ENCODE peak calls at places on chromosomes 5 and 9, in nine cellular contexts. Q, R, S, Z, H, N, A, M and C are unnamed samples.

GRCh38 chr5:142151436-142152382 is 43.1 kb downstream of the NDFIP1 start:
- DNase-seq in H (peak; percentile 76), R (no peak), Q (peak; percentile 79), S (peak; percentile 74), M (no peak), A (no peak), Z (peak; percentile 37), N (peak; percentile 91), C (peak; percentile 41)

GRCh38 chr9:135581636-135582426 is 20.3 kb downstream of the PAEP start:
- DNase-seq in N (no peak), A (no peak), Z (no peak), Q (no peak), M (no peak), R (no peak), H (no peak), S (no peak), C (no peak)

GRCh38 chr5:61673007-61673735 is 341.1 kb downstream of the ZSWIM6 start:
- DNase-seq in R (no peak), S (no peak), A (no peak), H (no peak), N (peak; percentile 8), M (no peak), Q (peak; percentile 91), Z (no peak), C (no peak)

GRCh38 chr9:35432076-35432475 is 57.8 kb upstream of the RUSC2 start:
- DNase-seq in M (no peak), H (no peak), R (no peak), Z (no peak), N (peak; percentile 17), S (no peak), Q (peak; percentile 10), A (no peak), C (no peak)

GRCh38 chr9:130893250-130894101 is 3.1 kb downstream of the QRFP start:
- DNase-seq in Q (peak; percentile 56), H (peak; percentile 89), N (no peak), Z (peak; percentile 35), S (no peak), R (peak; percentile 82), M (no peak), A (no peak), C (no peak)

GRCh38 chr5:167245871-167246270 is 1045.6 kb upstream of the WWC1 start:
- DNase-seq in M (no peak), Z (no peak), N (no peak), A (no peak), R (no peak), S (peak; percentile 6), H (no peak), Q (peak; percentile 15), C (no peak)

GRCh38 chr9:27497883-27498553 is 26.1 kb upstream of the IFNK start:
- DNase-seq in A (no peak), R (no peak), Z (no peak), H (no peak), Q (no peak), N (no peak), M (no peak), S (no peak), C (no peak)

GRCh38 chr5:604391-604831 is 7.7 kb upstream of the CEP72 start:
- DNase-seq in H (no peak), A (peak; percentile 52), Q (no peak), N (no peak), S (no peak), M (no peak), Z (no peak), R (peak; percentile 51), C (no peak)

GRCh38 chr9:134781895-134782294 is 98.7 kb upstream of the FCN2 start:
- DNase-seq in R (no peak), H (peak; percentile 45), N (no peak), M (no peak), A (no peak), Q (no peak), Z (no peak), S (peak; percentile 50), C (no peak)

GRCh38 chr5:111680737-111681413 is 76.1 kb downstream of the NREP start:
- DNase-seq in Z (peak; percentile 49), N (peak; percentile 99), A (no peak), H (no peak), R (no peak), S (no peak), Q (peak; percentile 97), M (peak; percentile 51), C (peak; percentile 80)

GRCh38 chr5:134451618-134452505 is 40.2 kb upstream of the CDKN2AIPNL start:
- DNase-seq in A (no peak), N (peak; percentile 82), H (peak; percentile 39), Z (peak; percentile 90), S (no peak), Q (peak; percentile 86), M (peak; percentile 60), R (peak; percentile 5), C (no peak)

GRCh38 chr5:66498791-66499207 is 97.4 kb upstream of the MAST4 start:
- DNase-seq in H (peak; percentile 13), S (no peak), M (no peak), Z (no peak), Q (peak; percentile 94), A (no peak), N (peak; percentile 54), R (no peak), C (no peak)

GRCh38 chr5:138950411-138951011 is 75.4 kb upstream of the LRRTM2 start:
- DNase-seq in R (peak; percentile 74), S (no peak), M (no peak), H (no peak), Q (no peak), Z (no peak), N (no peak), A (no peak), C (no peak)

GRCh38 chr5:93741136-93741811 is at the start of gene POU5F2:
- DNase-seq in R (peak; percentile 53), N (no peak), A (no peak), Z (no peak), Q (no peak), M (no peak), H (no peak), S (no peak), C (no peak)

GRCh38 chr5:43967165-43967564 is 364.2 kb downstream of the NNT start:
- DNase-seq in A (no peak), Q (no peak), N (peak; percentile 40), R (no peak), H (no peak), Z (no peak), M (no peak), S (no peak), C (no peak)

GRCh38 chr5:142500506-142500905 is 175.7 kb upstream of the SPRY4 start:
- DNase-seq in S (no peak), H (no peak), N (no peak), M (no peak), Z (no peak), R (no peak), Q (no peak), A (no peak), C (no peak)

GRCh38 chr9:123053711-123054110 is 20.2 kb downstream of the GPR21 start:
- DNase-seq in S (no peak), Q (no peak), R (no peak), Z (no peak), A (no peak), M (no peak), N (no peak), H (no peak), C (no peak)

GRCh38 chr5:142894749-142895148 is 124.6 kb downstream of the ARHGAP26 start:
- DNase-seq in Z (no peak), A (no peak), M (no peak), H (no peak), Q (no peak), R (no peak), N (peak; percentile 77), S (no peak), C (peak; percentile 36)

GRCh38 chr9:96219615-96220257 is 82.2 kb downstream of the HSD17B3 start:
- DNase-seq in Z (peak; percentile 31), Q (peak; percentile 29), M (peak; percentile 71), S (no peak), N (peak; percentile 8), A (peak; percentile 77), H (peak; percentile 58), R (peak; percentile 75), C (no peak)

GRCh38 chr9:136550439-136551085 is 4.7 kb upstream of the NOTCH1 start:
- DNase-seq in M (no peak), S (no peak), A (no peak), N (no peak), Q (peak; percentile 77), R (no peak), Z (no peak), H (no peak), C (no peak)

GRCh38 chr9:121233906-121234901 is 32.5 kb upstream of the RAB14 start:
- DNase-seq in Q (peak; percentile 76), S (no peak), Z (no peak), N (peak; percentile 25), H (peak; percentile 96), R (no peak), M (no peak), A (no peak), C (no peak)
- TF ChIP-seq CTCF in Q (no peak), S (no peak), Z (no peak), N (no peak), H (no peak), R (no peak), M (no peak), A (no peak), C (no peak)

GRCh38 chr5:58582411-58583393 is at the start of gene RAB3C:
- DNase-seq in Z (peak; percentile 87), S (peak; percentile 95), M (peak; percentile 91), R (peak; percentile 96), Q (peak; percentile 97), N (peak; percentile 86), H (peak; percentile 96), A (peak; percentile 92), C (peak; percentile 53)
- TF ChIP-seq CTCF in Z (no peak), S (no peak), M (no peak), R (no peak), Q (peak; percentile 6), N (peak; percentile 4), H (no peak), A (peak; percentile 11), C (no peak)

DNA sequence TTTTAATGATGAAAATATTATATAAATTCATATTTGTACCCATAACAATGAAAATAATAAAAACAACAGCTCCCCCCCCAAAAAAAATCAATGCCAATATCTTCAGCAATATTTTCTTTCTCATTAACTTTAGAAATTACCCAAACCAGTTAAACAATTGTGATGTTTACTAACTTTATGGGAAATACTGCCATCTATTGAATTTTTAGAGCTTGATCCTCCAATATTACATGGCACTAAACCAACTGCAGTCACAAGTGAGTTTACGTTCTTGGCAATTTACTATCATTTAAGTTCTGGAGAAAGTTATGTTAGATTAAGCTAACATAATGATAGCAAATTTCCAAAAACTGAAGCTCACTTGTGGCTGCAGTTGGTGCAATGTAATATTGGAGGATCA is 379.6 kb downstream of the CDH18 start:
- DNase-seq in S (no peak), Z (no peak), R (no peak), H (peak; percentile 19), M (no peak), Q (peak; percentile 49), N (peak; percentile 15), A (no peak), C (no peak)
- TF ChIP-seq CTCF in S (no peak), Z (no peak), R (peak; percentile 15), H (no peak), M (no peak), Q (peak; percentile 44), N (peak; percentile 6), A (no peak), C (no peak)

GRCh38 chr5:71663570-71663969 is 55.5 kb upstream of the CARTPT start:
- DNase-seq in Z (no peak), H (no peak), R (no peak), Q (no peak), A (no peak), N (no peak), M (no peak), S (no peak), C (no peak)
- TF ChIP-seq CTCF in Z (no peak), H (no peak), R (no peak), Q (no peak), A (no peak), N (no peak), M (no peak), S (no peak), C (peak; percentile 4)

GRCh38 chr5:75584641-75585040 is 26.6 kb upstream of the ANKDD1B start:
- DNase-seq in R (no peak), Z (no peak), A (no peak), N (no peak), S (no peak), M (no peak), H (no peak), Q (peak; percentile 17), C (no peak)
- TF ChIP-seq CTCF in R (no peak), Z (peak; percentile 27), A (no peak), N (no peak), S (peak; percentile 28), M (no peak), H (no peak), Q (peak; percentile 39), C (no peak)